ENCODE peak calls at places on chromosomes 6 and 20, in nine cellular contexts. One of them, this sample, is unnamed.

GRCh38 chr6:54579011-54579410 is 267.6 kb upstream of the FAM83B start:
- DNase-seq in progenitor cell of endocrine pancreas: no peak
- DNase-seq in lower leg skin: no peak
- DNase-seq in OCI-LY7: no peak
- DNase-seq in thyroid gland: peak
- DNase-seq in lung: no peak
- DNase-seq in astrocyte of the spinal cord: no peak
- DNase-seq in pancreas: no peak
- DNase-seq in fibroblast of pulmonary artery: no peak
- DNase-seq in this sample: no peak

GRCh38 chr20:50189681-50190250 is 864 bp upstream of the CEBPB start:
- DNase-seq in progenitor cell of endocrine pancreas: peak
- DNase-seq in lower leg skin: peak
- DNase-seq in OCI-LY7: peak
- DNase-seq in thyroid gland: peak
- DNase-seq in lung: peak
- DNase-seq in astrocyte of the spinal cord: no peak
- DNase-seq in pancreas: peak
- DNase-seq in fibroblast of pulmonary artery: no peak
- DNase-seq in this sample: no peak

GRCh38 chr6:44002071-44002590 is 125.1 kb downstream of the MRPL14 start:
- DNase-seq in progenitor cell of endocrine pancreas: peak
- DNase-seq in lower leg skin: no peak
- DNase-seq in OCI-LY7: no peak
- DNase-seq in thyroid gland: peak
- DNase-seq in lung: no peak
- DNase-seq in astrocyte of the spinal cord: no peak
- DNase-seq in pancreas: peak
- DNase-seq in fibroblast of pulmonary artery: no peak
- DNase-seq in this sample: no peak

GRCh38 chr6:9875605-9876353 is 539.1 kb downstream of the TFAP2A start:
- DNase-seq in progenitor cell of endocrine pancreas: no peak
- DNase-seq in lower leg skin: no peak
- DNase-seq in OCI-LY7: no peak
- DNase-seq in thyroid gland: no peak
- DNase-seq in lung: no peak
- DNase-seq in astrocyte of the spinal cord: no peak
- DNase-seq in pancreas: no peak
- DNase-seq in fibroblast of pulmonary artery: peak
- DNase-seq in this sample: no peak

GRCh38 chr6:27866370-27867050 is 45.7 kb downstream of the OR2B2 start:
- DNase-seq in progenitor cell of endocrine pancreas: no peak
- DNase-seq in lower leg skin: no peak
- DNase-seq in OCI-LY7: peak
- DNase-seq in thyroid gland: no peak
- DNase-seq in lung: no peak
- DNase-seq in astrocyte of the spinal cord: peak
- DNase-seq in pancreas: no peak
- DNase-seq in fibroblast of pulmonary artery: peak
- DNase-seq in this sample: peak

GRCh38 chr20:58699246-58700107 is 6.9 kb downstream of the NPEPL1 start:
- DNase-seq in progenitor cell of endocrine pancreas: no peak
- DNase-seq in lower leg skin: no peak
- DNase-seq in OCI-LY7: no peak
- DNase-seq in thyroid gland: no peak
- DNase-seq in lung: no peak
- DNase-seq in astrocyte of the spinal cord: no peak
- DNase-seq in pancreas: peak
- DNase-seq in fibroblast of pulmonary artery: peak
- DNase-seq in this sample: peak

GRCh38 chr6:20866038-20866437 is 331.8 kb downstream of the CDKAL1 start:
- DNase-seq in progenitor cell of endocrine pancreas: no peak
- DNase-seq in lower leg skin: no peak
- DNase-seq in OCI-LY7: no peak
- DNase-seq in thyroid gland: no peak
- DNase-seq in lung: no peak
- DNase-seq in astrocyte of the spinal cord: no peak
- DNase-seq in pancreas: no peak
- DNase-seq in fibroblast of pulmonary artery: no peak
- DNase-seq in this sample: no peak

GRCh38 chr20:38143646-38144554 is 21.2 kb downstream of the TGM2 start:
- DNase-seq in progenitor cell of endocrine pancreas: no peak
- DNase-seq in lower leg skin: no peak
- DNase-seq in OCI-LY7: no peak
- DNase-seq in thyroid gland: no peak
- DNase-seq in lung: no peak
- DNase-seq in astrocyte of the spinal cord: peak
- DNase-seq in pancreas: no peak
- DNase-seq in fibroblast of pulmonary artery: peak
- DNase-seq in this sample: no peak

GRCh38 chr6:108653864-108654402 is 93.2 kb downstream of the FOXO3 start:
- DNase-seq in progenitor cell of endocrine pancreas: no peak
- DNase-seq in lower leg skin: peak
- DNase-seq in OCI-LY7: no peak
- DNase-seq in thyroid gland: peak
- DNase-seq in lung: peak
- DNase-seq in astrocyte of the spinal cord: peak
- DNase-seq in pancreas: no peak
- DNase-seq in fibroblast of pulmonary artery: peak
- DNase-seq in this sample: no peak

GRCh38 chr20:1815502-1816085 is 79.6 kb upstream of the SIRPA start:
- DNase-seq in progenitor cell of endocrine pancreas: no peak
- DNase-seq in lower leg skin: peak
- DNase-seq in OCI-LY7: no peak
- DNase-seq in thyroid gland: no peak
- DNase-seq in lung: no peak
- DNase-seq in astrocyte of the spinal cord: no peak
- DNase-seq in pancreas: no peak
- DNase-seq in fibroblast of pulmonary artery: no peak
- DNase-seq in this sample: no peak

GRCh38 chr6:42566614-42567208 is 2.9 kb downstream of the UBR2 start:
- DNase-seq in progenitor cell of endocrine pancreas: no peak
- DNase-seq in lower leg skin: no peak
- DNase-seq in OCI-LY7: no peak
- DNase-seq in thyroid gland: no peak
- DNase-seq in lung: no peak
- DNase-seq in astrocyte of the spinal cord: no peak
- DNase-seq in pancreas: no peak
- DNase-seq in fibroblast of pulmonary artery: no peak
- DNase-seq in this sample: no peak

GRCh38 chr6:42569102-42570028 is 5.5 kb downstream of the UBR2 start:
- DNase-seq in progenitor cell of endocrine pancreas: no peak
- DNase-seq in lower leg skin: no peak
- DNase-seq in OCI-LY7: no peak
- DNase-seq in thyroid gland: no peak
- DNase-seq in lung: no peak
- DNase-seq in astrocyte of the spinal cord: peak
- DNase-seq in pancreas: no peak
- DNase-seq in fibroblast of pulmonary artery: peak
- DNase-seq in this sample: no peak

GRCh38 chr6:42572523-42572922 is 8.7 kb downstream of the UBR2 start:
- DNase-seq in progenitor cell of endocrine pancreas: no peak
- DNase-seq in lower leg skin: no peak
- DNase-seq in OCI-LY7: peak
- DNase-seq in thyroid gland: peak
- DNase-seq in lung: no peak
- DNase-seq in astrocyte of the spinal cord: no peak
- DNase-seq in pancreas: no peak
- DNase-seq in fibroblast of pulmonary artery: no peak
- DNase-seq in this sample: peak

DNA sequence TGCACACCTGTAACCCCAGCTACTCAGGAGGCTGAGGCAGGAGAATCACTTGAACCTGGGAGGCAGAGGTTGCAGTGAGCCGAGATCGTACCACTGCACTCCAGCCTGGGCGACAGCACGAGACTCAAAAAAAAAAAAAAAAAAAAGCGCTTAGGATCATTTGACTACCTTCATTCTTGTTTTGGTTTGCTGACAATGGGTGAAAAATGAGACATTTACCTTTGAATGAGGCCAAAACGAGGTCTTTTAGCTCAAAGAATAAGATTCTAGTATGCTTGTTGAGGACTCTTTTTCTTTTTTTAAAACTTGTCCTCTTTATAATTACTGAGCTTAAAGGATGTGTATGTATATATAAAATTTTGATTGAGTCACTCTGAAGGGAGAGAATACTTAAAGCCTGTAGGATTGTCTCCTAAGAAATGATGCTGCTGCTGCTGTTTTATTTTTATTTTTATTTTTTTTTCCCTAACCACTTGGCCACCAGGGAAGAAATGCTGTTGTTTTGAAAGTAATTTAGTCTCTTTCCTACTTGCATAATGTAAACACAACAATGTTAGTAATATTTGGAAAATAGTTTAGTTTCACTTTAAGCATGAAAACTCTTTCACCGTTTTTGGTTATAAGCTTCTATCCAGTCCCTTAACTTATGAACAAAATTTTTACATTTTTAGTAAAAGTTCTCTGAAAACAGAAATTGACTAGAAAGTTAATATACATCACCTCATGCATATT is 7.9 kb downstream of the UBR2 start:
- DNase-seq in progenitor cell of endocrine pancreas: no peak
- DNase-seq in lower leg skin: no peak
- DNase-seq in OCI-LY7: no peak
- DNase-seq in thyroid gland: no peak
- DNase-seq in lung: no peak
- DNase-seq in astrocyte of the spinal cord: no peak
- DNase-seq in pancreas: no peak
- DNase-seq in fibroblast of pulmonary artery: no peak
- DNase-seq in this sample: no peak
- TF ChIP-seq CTCF in progenitor cell of endocrine pancreas: no peak
- TF ChIP-seq CTCF in lower leg skin: no peak
- TF ChIP-seq CTCF in OCI-LY7: no peak
- TF ChIP-seq CTCF in thyroid gland: no peak
- TF ChIP-seq CTCF in lung: no peak
- TF ChIP-seq CTCF in astrocyte of the spinal cord: no peak
- TF ChIP-seq CTCF in pancreas: no peak
- TF ChIP-seq CTCF in fibroblast of pulmonary artery: no peak
- TF ChIP-seq CTCF in this sample: no peak

GRCh38 chr20:54209216-54209813 is 1.4 kb downstream of the PFDN4 start:
- DNase-seq in progenitor cell of endocrine pancreas: no peak
- DNase-seq in lower leg skin: no peak
- DNase-seq in OCI-LY7: no peak
- DNase-seq in thyroid gland: no peak
- DNase-seq in lung: no peak
- DNase-seq in astrocyte of the spinal cord: no peak
- DNase-seq in pancreas: no peak
- DNase-seq in fibroblast of pulmonary artery: no peak
- DNase-seq in this sample: no peak
- TF ChIP-seq CTCF in progenitor cell of endocrine pancreas: no peak
- TF ChIP-seq CTCF in lower leg skin: no peak
- TF ChIP-seq CTCF in OCI-LY7: no peak
- TF ChIP-seq CTCF in thyroid gland: no peak
- TF ChIP-seq CTCF in lung: no peak
- TF ChIP-seq CTCF in astrocyte of the spinal cord: no peak
- TF ChIP-seq CTCF in pancreas: no peak
- TF ChIP-seq CTCF in fibroblast of pulmonary artery: no peak
- TF ChIP-seq CTCF in this sample: no peak

GRCh38 chr6:32627831-32628230 is 9.4 kb upstream of the HLA-DQA1 start:
- DNase-seq in progenitor cell of endocrine pancreas: no peak
- DNase-seq in lower leg skin: peak
- DNase-seq in OCI-LY7: peak
- DNase-seq in thyroid gland: no peak
- DNase-seq in lung: no peak
- DNase-seq in astrocyte of the spinal cord: peak
- DNase-seq in pancreas: no peak
- DNase-seq in fibroblast of pulmonary artery: peak
- DNase-seq in this sample: peak
- TF ChIP-seq CTCF in progenitor cell of endocrine pancreas: no peak
- TF ChIP-seq CTCF in lower leg skin: no peak
- TF ChIP-seq CTCF in OCI-LY7: peak
- TF ChIP-seq CTCF in thyroid gland: no peak
- TF ChIP-seq CTCF in lung: no peak
- TF ChIP-seq CTCF in astrocyte of the spinal cord: no peak
- TF ChIP-seq CTCF in pancreas: no peak
- TF ChIP-seq CTCF in fibroblast of pulmonary artery: no peak
- TF ChIP-seq CTCF in this sample: no peak

GRCh38 chr20:458766-459165 is 3.6 kb downstream of the TBC1D20 start:
- DNase-seq in progenitor cell of endocrine pancreas: no peak
- DNase-seq in lower leg skin: no peak
- DNase-seq in OCI-LY7: no peak
- DNase-seq in thyroid gland: no peak
- DNase-seq in lung: no peak
- DNase-seq in astrocyte of the spinal cord: no peak
- DNase-seq in pancreas: no peak
- DNase-seq in fibroblast of pulmonary artery: no peak
- DNase-seq in this sample: no peak

GRCh38 chr20:460180-460579 is 2.2 kb downstream of the TBC1D20 start:
- DNase-seq in progenitor cell of endocrine pancreas: no peak
- DNase-seq in lower leg skin: no peak
- DNase-seq in OCI-LY7: no peak
- DNase-seq in thyroid gland: no peak
- DNase-seq in lung: no peak
- DNase-seq in astrocyte of the spinal cord: no peak
- DNase-seq in pancreas: no peak
- DNase-seq in fibroblast of pulmonary artery: no peak
- DNase-seq in this sample: no peak

GRCh38 chr20:460707-461106 is 1.6 kb downstream of the TBC1D20 start:
- DNase-seq in progenitor cell of endocrine pancreas: no peak
- DNase-seq in lower leg skin: peak
- DNase-seq in OCI-LY7: no peak
- DNase-seq in thyroid gland: peak
- DNase-seq in lung: no peak
- DNase-seq in astrocyte of the spinal cord: no peak
- DNase-seq in pancreas: no peak
- DNase-seq in fibroblast of pulmonary artery: peak
- DNase-seq in this sample: no peak

GRCh38 chr20:461254-462198 is 807 bp downstream of the TBC1D20 start:
- DNase-seq in progenitor cell of endocrine pancreas: peak
- DNase-seq in lower leg skin: peak
- DNase-seq in OCI-LY7: peak
- DNase-seq in thyroid gland: peak
- DNase-seq in lung: peak
- DNase-seq in astrocyte of the spinal cord: peak
- DNase-seq in pancreas: peak
- DNase-seq in fibroblast of pulmonary artery: peak
- DNase-seq in this sample: no peak

DNA sequence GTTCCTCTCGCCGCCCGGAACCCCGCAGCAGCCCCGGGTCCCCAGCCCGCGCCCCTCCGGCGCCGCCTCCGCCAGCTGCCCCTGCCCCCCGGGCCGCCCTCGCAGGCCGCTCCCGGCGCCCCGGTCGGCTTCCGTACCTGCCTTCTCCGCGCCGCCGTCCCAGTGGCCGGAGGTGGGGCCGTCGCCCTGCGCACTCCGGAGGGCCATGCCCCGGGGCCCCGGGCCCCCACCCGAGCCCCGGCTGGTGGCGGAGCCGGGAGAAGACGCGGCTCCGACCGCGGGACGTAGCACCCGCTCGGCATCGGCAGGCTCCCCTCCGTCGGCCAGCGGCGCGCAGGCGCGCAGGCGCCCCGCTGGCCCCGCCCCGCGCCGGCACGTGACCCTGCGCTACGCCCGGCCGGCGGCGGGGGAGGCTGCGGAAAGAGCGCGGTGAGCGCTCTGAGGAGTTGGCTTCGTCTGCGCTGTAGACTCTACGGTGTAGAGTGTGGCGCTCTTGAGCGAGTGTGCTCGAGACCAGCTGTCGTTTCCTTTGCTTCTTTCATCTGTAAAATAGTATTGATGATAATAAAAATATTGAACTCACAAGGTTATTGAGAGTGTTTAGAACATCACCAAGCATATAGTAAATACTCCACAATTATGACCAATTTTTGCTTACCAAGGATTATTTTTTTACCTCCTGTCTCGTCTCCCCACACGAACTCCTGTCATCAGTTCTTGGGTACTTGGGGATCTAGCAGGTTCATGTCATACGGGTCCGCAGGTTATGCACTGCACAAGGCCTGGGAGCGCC is at the start of gene TBC1D20:
- DNase-seq in progenitor cell of endocrine pancreas: peak
- DNase-seq in lower leg skin: peak
- DNase-seq in OCI-LY7: peak
- DNase-seq in thyroid gland: peak
- DNase-seq in lung: peak
- DNase-seq in astrocyte of the spinal cord: peak
- DNase-seq in pancreas: peak
- DNase-seq in fibroblast of pulmonary artery: peak
- DNase-seq in this sample: peak
- TF ChIP-seq CTCF in progenitor cell of endocrine pancreas: no peak
- TF ChIP-seq CTCF in lower leg skin: no peak
- TF ChIP-seq CTCF in OCI-LY7: peak
- TF ChIP-seq CTCF in thyroid gland: no peak
- TF ChIP-seq CTCF in lung: peak
- TF ChIP-seq CTCF in astrocyte of the spinal cord: peak
- TF ChIP-seq CTCF in pancreas: no peak
- TF ChIP-seq CTCF in fibroblast of pulmonary artery: peak
- TF ChIP-seq CTCF in this sample: no peak